ENCODE peak calls at places on chromosomes 3 and 15, in eight cellular contexts. H, E, N, K, Z, W, I and P are unnamed samples.

GRCh38 chr15:92968926-92969664 is 69.0 kb downstream of the CHD2 start:
- DNase-seq in H (no peak), E (no peak), N (no peak), K (no peak), Z (no peak), W (no peak), I (no peak), P (no peak)

GRCh38 chr3:52233968-52234367 is 5.0 kb downstream of the TWF2 start:
- DNase-seq in H (peak; percentile 67), E (no peak), N (no peak), K (no peak), Z (no peak), W (no peak), I (no peak), P (no peak)

GRCh38 chr3:127710473-127710941 is 37.8 kb downstream of the ABTB1 start:
- DNase-seq in H (peak; percentile 17), E (no peak), N (no peak), K (no peak), Z (no peak), W (peak; percentile 15), I (no peak), P (no peak)

GRCh38 chr3:144643778-144644191 is 672.2 kb downstream of the DIPK2A start:
- DNase-seq in H (no peak), E (no peak), N (no peak), K (no peak), Z (no peak), W (no peak), I (no peak), P (no peak)

GRCh38 chr15:100934735-100935134 is 15.6 kb downstream of the LRRK1 start:
- DNase-seq in H (no peak), E (no peak), N (peak; percentile 28), K (no peak), Z (no peak), W (no peak), I (no peak), P (no peak)

GRCh38 chr3:69639851-69640250 is 99.4 kb upstream of the MITF start:
- DNase-seq in H (no peak), E (no peak), N (no peak), K (no peak), Z (no peak), W (no peak), I (no peak), P (no peak)

GRCh38 chr3:23806322-23807160 is 786 bp downstream of the UBE2E1 start:
- DNase-seq in H (peak; percentile 38), E (peak; percentile 41), N (peak; percentile 63), K (no peak), Z (no peak), W (peak; percentile 32), I (no peak), P (peak; percentile 35)

GRCh38 chr15:25717861-25718504 is 145.1 kb downstream of the ATP10A start:
- DNase-seq in H (no peak), E (no peak), N (no peak), K (no peak), Z (no peak), W (no peak), I (no peak), P (no peak)

GRCh38 chr15:59976480-59976879 is 27.6 kb upstream of the FOXB1 start:
- DNase-seq in H (no peak), E (no peak), N (no peak), K (peak; percentile 88), Z (no peak), W (no peak), I (no peak), P (no peak)

GRCh38 chr15:68729789-68730201 is 90.9 kb downstream of the ANP32A start:
- DNase-seq in H (peak; percentile 48), E (no peak), N (no peak), K (no peak), Z (no peak), W (no peak), I (no peak), P (peak; percentile 58)

GRCh38 chr15:59972241-59972640 is 31.9 kb upstream of the FOXB1 start:
- DNase-seq in H (no peak), E (no peak), N (no peak), K (no peak), Z (no peak), W (no peak), I (no peak), P (no peak)

GRCh38 chr15:90585863-90586262 is 56.1 kb downstream of the CRTC3 start:
- DNase-seq in H (no peak), E (no peak), N (no peak), K (no peak), Z (no peak), W (no peak), I (no peak), P (no peak)

GRCh38 chr3:115660646-115661442 is 37.5 kb downstream of the GAP43 start:
- DNase-seq in H (no peak), E (no peak), N (no peak), K (no peak), Z (no peak), W (no peak), I (no peak), P (no peak)

GRCh38 chr15:29904731-29905417 is 82.6 kb upstream of the TJP1 start:
- DNase-seq in H (no peak), E (no peak), N (peak; percentile 37), K (no peak), Z (no peak), W (no peak), I (no peak), P (no peak)

GRCh38 chr3:100702082-100703014 is 6.9 kb upstream of the TFG start:
- DNase-seq in H (no peak), E (no peak), N (no peak), K (no peak), Z (no peak), W (no peak), I (no peak), P (no peak)

GRCh38 chr15:100875976-100876375 is 3.7 kb upstream of the ALDH1A3 start:
- DNase-seq in H (no peak), E (no peak), N (no peak), K (no peak), Z (no peak), W (no peak), I (no peak), P (no peak)

GRCh38 chr3:37945803-37946530 is 44.6 kb upstream of the VILL start:
- DNase-seq in H (peak; percentile 35), E (no peak), N (no peak), K (no peak), Z (no peak), W (peak; percentile 18), I (peak; percentile 67), P (peak; percentile 66)

GRCh38 chr3:124407260-124407659 is 323.0 kb upstream of the UMPS start:
- DNase-seq in H (no peak), E (no peak), N (no peak), K (no peak), Z (no peak), W (no peak), I (no peak), P (no peak)

GRCh38 chr3:59212128-59212764 is 162.4 kb upstream of the CFAP20DC start:
- DNase-seq in H (no peak), E (peak; percentile 39), N (peak; percentile 74), K (peak; percentile 39), Z (no peak), W (peak; percentile 21), I (peak; percentile 22), P (no peak)

GRCh38 chr3:2923390-2923789 is 186.8 kb downstream of the IL5RA start:
- DNase-seq in H (no peak), E (no peak), N (peak; percentile 9), K (no peak), Z (no peak), W (no peak), I (no peak), P (no peak)

GRCh38 chr3:42732829-42733459 is 30.3 kb upstream of the HHATL start:
- DNase-seq in H (no peak), E (no peak), N (peak; percentile 16), K (no peak), Z (no peak), W (no peak), I (no peak), P (no peak)

GRCh38 chr3:16533928-16534913 is 20.7 kb upstream of the RFTN1 start:
- DNase-seq in H (no peak), E (no peak), N (peak; percentile 75), K (no peak), Z (no peak), W (no peak), I (no peak), P (no peak)
- H3K27ac ChIP-seq in H (no peak overlapping the region), E (peak overlapping the region; percentile 28), N (peak overlapping the region; percentile 72), K (no peak overlapping the region), Z (no peak overlapping the region), W (no peak overlapping the region), I (no peak overlapping the region), P (no peak overlapping the region)

GRCh38 chr3:48663489-48664312 is 1.0 kb upstream of the CELSR3 start:
- DNase-seq in H (peak; percentile 90), E (peak; percentile 99), N (peak; percentile 99), K (peak; percentile 66), Z (peak; percentile 88), W (peak; percentile 97), I (peak; percentile 98), P (peak; percentile 98)
- H3K4me3 ChIP-seq in H (peak overlapping the region; percentile 54), E (peak overlapping the region; percentile 85), N (peak overlapping the region; percentile 73), K (peak overlapping the region; percentile 70), Z (peak overlapping the region; percentile 47), W (peak overlapping the region; percentile 59), I (peak overlapping the region; percentile 55), P (peak overlapping the region; percentile 29)

GRCh38 chr15:42404461-42405235 is 45.3 kb downstream of the CAPN3 start:
- DNase-seq in H (no peak), E (no peak), N (no peak), K (no peak), Z (no peak), W (no peak), I (no peak), P (no peak)

GRCh38 chr15:42401544-42402478 is 42.5 kb downstream of the CAPN3 start:
- DNase-seq in H (no peak), E (no peak), N (no peak), K (no peak), Z (no peak), W (no peak), I (peak; percentile 72), P (no peak)

GRCh38 chr15:42405876-42406482 is 46.7 kb downstream of the CAPN3 start:
- DNase-seq in H (no peak), E (no peak), N (no peak), K (no peak), Z (no peak), W (no peak), I (no peak), P (no peak)

GRCh38 chr15:42403389-42403788 is 44.1 kb downstream of the CAPN3 start:
- DNase-seq in H (no peak), E (no peak), N (no peak), K (no peak), Z (no peak), W (no peak), I (no peak), P (no peak)

GRCh38 chr15:42402806-42403205 is 43.5 kb downstream of the CAPN3 start:
- DNase-seq in H (no peak), E (no peak), N (no peak), K (no peak), Z (no peak), W (no peak), I (no peak), P (no peak)
- H3K27ac ChIP-seq in H (no peak overlapping the region), E (no peak overlapping the region), N (no peak overlapping the region), K (no peak overlapping the region), Z (no peak overlapping the region), W (no peak overlapping the region), I (no peak overlapping the region), P (no peak overlapping the region)

DNA sequence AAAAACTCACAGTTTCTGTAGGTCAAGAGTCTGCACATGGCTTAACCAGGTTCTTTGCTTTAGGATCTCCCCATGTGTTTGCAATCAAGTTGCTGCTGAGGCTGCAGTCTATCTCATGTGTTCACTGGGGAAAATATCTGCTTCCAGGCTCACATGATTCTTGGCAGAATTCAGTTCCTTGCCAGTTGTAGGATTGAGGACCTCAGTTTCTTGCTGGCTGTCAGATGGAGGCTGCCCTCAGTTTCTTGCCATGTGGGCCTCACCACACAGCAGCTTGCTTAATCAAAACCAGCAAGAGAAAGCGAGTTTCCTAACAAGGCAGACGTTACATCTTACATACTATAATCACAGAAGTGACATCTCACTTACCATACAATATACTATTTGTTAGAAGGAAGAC is 10.0 kb upstream of the TBC1D5 start:
- DNase-seq in H (no peak), E (no peak), N (no peak), K (no peak), Z (no peak), W (no peak), I (no peak), P (no peak)
- H3K4me3 ChIP-seq in H (no peak overlapping the region), E (no peak overlapping the region), N (no peak overlapping the region), K (no peak overlapping the region), Z (no peak overlapping the region), W (no peak overlapping the region), I (no peak overlapping the region), P (no peak overlapping the region)